ENCODE peak calls at places on chromosomes 2 and 18, in five cellular contexts. One of them, this sample, is unnamed.

GRCh38 chr18:49858309-49859005 is 45.1 kb upstream of the ACAA2 start:
- DNase-seq in H1: peak
- DNase-seq in neuronal stem cell: peak
- DNase-seq in H9: peak
- DNase-seq in trophoblast cell: peak
- DNase-seq in this sample: peak

GRCh38 chr2:198143793-198144192 is 339.4 kb downstream of the PLCL1 start:
- DNase-seq in H1: no peak
- DNase-seq in neuronal stem cell: no peak
- DNase-seq in H9: no peak
- DNase-seq in trophoblast cell: no peak
- DNase-seq in this sample: no peak

GRCh38 chr18:23825978-23826405 is 136.7 kb downstream of the LAMA3 start:
- DNase-seq in H1: no peak
- DNase-seq in H9: no peak
- DNase-seq in neuronal stem cell: no peak
- DNase-seq in trophoblast cell: peak
- DNase-seq in this sample: peak

GRCh38 chr2:181680055-181680936 is at the start of gene NEUROD1:
- DNase-seq in H1: peak
- DNase-seq in trophoblast cell: no peak
- DNase-seq in neuronal stem cell: no peak
- DNase-seq in H9: peak
- DNase-seq in this sample: no peak

GRCh38 chr18:23237524-23238151 is 102.4 kb downstream of the CABLES1 start:
- DNase-seq in H1: no peak
- DNase-seq in H9: peak
- DNase-seq in trophoblast cell: peak
- DNase-seq in neuronal stem cell: no peak
- DNase-seq in this sample: peak

GRCh38 chr2:47239119-47239969 is 84.2 kb upstream of the STPG4 start:
- DNase-seq in trophoblast cell: no peak
- DNase-seq in H1: no peak
- DNase-seq in neuronal stem cell: no peak
- DNase-seq in H9: no peak
- DNase-seq in this sample: no peak

GRCh38 chr2:10486601-10487079 is 38.5 kb upstream of the ODC1 start:
- DNase-seq in trophoblast cell: no peak
- DNase-seq in H9: no peak
- DNase-seq in H1: peak
- DNase-seq in neuronal stem cell: no peak
- DNase-seq in this sample: no peak

GRCh38 chr2:106269591-106270291 is 75.6 kb upstream of the UXS1 start:
- DNase-seq in trophoblast cell: peak
- DNase-seq in neuronal stem cell: no peak
- DNase-seq in H9: no peak
- DNase-seq in H1: peak
- DNase-seq in this sample: no peak

GRCh38 chr2:112198780-112199179 is 56.1 kb downstream of the ZC3H8 start:
- DNase-seq in H9: no peak
- DNase-seq in trophoblast cell: no peak
- DNase-seq in H1: no peak
- DNase-seq in neuronal stem cell: no peak
- DNase-seq in this sample: no peak

GRCh38 chr2:227477291-227477690 is 5.3 kb downstream of the AGFG1 start:
- DNase-seq in H9: no peak
- DNase-seq in trophoblast cell: no peak
- DNase-seq in H1: no peak
- DNase-seq in neuronal stem cell: no peak
- DNase-seq in this sample: peak

DNA sequence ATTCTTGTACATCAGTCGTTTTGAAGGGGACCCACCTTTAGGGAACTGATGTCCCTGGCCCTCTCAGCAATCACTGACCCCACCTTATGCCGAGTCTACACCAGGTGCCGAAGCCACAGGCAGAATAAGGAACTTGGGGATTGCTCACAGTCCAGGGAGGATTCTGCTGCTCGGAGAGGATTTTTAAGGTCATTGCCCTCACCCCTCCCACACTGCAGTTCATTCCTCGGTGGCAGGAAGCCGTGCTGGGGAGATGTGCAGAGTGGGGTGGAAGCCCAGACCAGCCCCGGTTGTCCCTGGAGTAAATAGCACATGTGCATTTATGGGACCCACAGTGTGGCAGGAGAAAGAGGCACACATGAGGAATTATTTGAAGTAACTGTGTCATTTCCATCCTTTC is 50.4 kb downstream of the PLB1 start:
- DNase-seq in neuronal stem cell: no peak
- DNase-seq in H9: no peak
- DNase-seq in trophoblast cell: no peak
- DNase-seq in H1: no peak
- DNase-seq in this sample: no peak
- H2BK12ac ChIP-seq in neuronal stem cell: no peak
- H2BK12ac ChIP-seq in H9: no peak
- H2BK12ac ChIP-seq in trophoblast cell: no peak
- H2BK12ac ChIP-seq in H1: no peak
- H2BK12ac ChIP-seq in this sample: no peak

GRCh38 chr2:206083602-206084467 is 2.1 kb downstream of the INO80D start:
- DNase-seq in trophoblast cell: no peak
- DNase-seq in neuronal stem cell: no peak
- DNase-seq in H1: peak
- DNase-seq in H9: peak
- DNase-seq in this sample: peak
- H3K4ac ChIP-seq in trophoblast cell: peak
- H3K4ac ChIP-seq in neuronal stem cell: no peak
- H3K4ac ChIP-seq in H1: no peak
- H3K4ac ChIP-seq in H9: no peak
- H3K4ac ChIP-seq in this sample: no peak

DNA sequence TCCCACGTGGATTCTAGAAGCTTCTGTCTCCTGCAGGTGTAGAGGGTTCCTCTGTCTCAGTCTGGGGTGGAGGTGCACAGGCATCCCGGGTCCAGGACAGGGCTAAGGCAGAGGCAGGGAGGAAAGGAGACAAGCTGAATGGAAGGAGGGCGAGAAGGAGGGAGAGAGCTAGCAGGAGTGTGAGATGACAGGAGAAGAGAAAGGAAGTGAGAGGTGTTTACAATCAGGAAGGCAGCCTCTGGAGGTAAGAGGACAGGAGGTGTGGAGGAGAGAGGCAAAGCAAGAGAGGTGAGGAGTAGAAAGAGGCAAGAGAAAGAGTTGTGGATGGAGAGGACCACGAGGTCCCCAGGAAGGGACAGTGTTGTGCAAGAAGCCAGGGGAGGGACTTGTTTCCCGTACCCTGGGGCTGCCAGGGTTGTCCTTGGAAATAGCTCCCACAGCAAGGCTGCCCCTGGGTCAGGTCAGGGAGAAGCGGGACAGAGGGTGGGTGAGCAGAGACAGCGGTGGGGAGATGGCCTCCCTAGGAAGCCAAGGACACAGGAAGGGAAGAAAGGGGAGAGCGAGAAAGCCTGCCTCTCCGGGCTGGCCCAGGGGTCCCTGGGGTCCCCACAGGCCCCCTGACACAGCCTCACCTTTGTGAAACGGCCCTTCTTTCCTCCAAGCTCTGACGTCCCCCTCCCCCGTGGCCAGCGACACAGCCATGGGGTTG is 136.9 kb downstream of the CYP26B1 start:
- DNase-seq in neuronal stem cell: no peak
- DNase-seq in trophoblast cell: no peak
- DNase-seq in H1: peak
- DNase-seq in H9: peak
- DNase-seq in this sample: no peak
- H2BK12ac ChIP-seq in neuronal stem cell: no peak
- H2BK12ac ChIP-seq in trophoblast cell: no peak
- H2BK12ac ChIP-seq in H1: peak
- H2BK12ac ChIP-seq in H9: no peak
- H2BK12ac ChIP-seq in this sample: no peak

GRCh38 chr2:26897807-26898479 is 50.0 kb downstream of the DPYSL5 start:
- DNase-seq in neuronal stem cell: no peak
- DNase-seq in H1: no peak
- DNase-seq in H9: no peak
- DNase-seq in trophoblast cell: no peak
- DNase-seq in this sample: no peak
- H3K4ac ChIP-seq in neuronal stem cell: no peak
- H3K4ac ChIP-seq in H1: no peak
- H3K4ac ChIP-seq in H9: no peak
- H3K4ac ChIP-seq in trophoblast cell: no peak
- H3K4ac ChIP-seq in this sample: no peak

DNA sequence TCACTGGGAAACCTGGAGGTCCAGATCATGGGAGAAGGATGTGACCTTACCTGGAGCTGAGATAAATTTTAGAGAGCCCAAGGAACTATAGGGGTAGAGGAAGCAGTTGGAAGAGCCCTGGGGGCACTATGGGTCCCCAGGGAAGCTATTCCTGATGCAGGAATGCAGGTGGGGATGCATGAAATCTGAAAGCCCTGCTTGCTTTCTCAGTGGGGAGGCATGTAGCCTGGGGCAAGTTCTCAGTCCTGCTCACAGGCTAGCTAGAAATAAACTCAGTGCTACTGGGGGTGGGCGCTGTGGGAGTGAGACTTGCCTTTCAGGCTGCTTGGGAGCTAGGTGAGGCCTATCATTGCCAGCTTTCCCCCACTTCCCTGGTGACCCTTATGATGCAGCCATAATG is 499.7 kb downstream of the PTH2R start:
- DNase-seq in H1: no peak
- DNase-seq in neuronal stem cell: no peak
- DNase-seq in H9: peak
- DNase-seq in trophoblast cell: peak
- DNase-seq in this sample: no peak
- H2BK12ac ChIP-seq in H1: no peak
- H2BK12ac ChIP-seq in neuronal stem cell: no peak
- H2BK12ac ChIP-seq in H9: no peak
- H2BK12ac ChIP-seq in trophoblast cell: no peak
- H2BK12ac ChIP-seq in this sample: no peak

DNA sequence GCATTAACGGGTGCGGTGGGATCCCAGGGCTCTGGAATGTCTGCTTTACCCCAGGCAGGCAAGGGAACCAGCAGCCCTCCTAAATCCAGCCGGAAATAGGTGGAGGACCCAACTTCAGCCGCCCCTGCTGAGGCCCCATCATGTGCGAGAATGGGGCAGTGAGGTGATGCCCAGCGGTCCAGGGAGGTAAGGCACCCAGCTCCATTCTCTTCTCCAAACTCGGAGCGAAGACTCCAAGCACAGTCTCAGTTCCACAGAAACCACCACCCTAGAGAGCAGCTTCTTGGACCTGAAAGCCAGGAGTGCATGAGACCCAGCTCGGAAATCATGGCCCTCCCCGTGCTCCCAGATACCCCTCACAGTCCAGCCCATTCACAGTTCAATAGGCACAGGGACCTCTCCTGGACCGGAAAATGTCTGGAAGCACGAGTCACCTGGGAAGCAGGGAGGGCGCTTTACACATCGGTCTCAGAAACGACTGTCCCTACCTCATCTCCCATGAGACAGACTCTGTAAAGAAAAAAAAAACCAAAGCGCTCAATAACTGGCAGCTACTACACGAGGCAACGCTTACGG is 2.1 kb downstream of the SDC1 start:
- DNase-seq in trophoblast cell: no peak
- DNase-seq in H1: no peak
- DNase-seq in H9: no peak
- DNase-seq in neuronal stem cell: no peak
- DNase-seq in this sample: no peak
- H3K4ac ChIP-seq in trophoblast cell: no peak
- H3K4ac ChIP-seq in H1: no peak
- H3K4ac ChIP-seq in H9: no peak
- H3K4ac ChIP-seq in neuronal stem cell: no peak
- H3K4ac ChIP-seq in this sample: peak

This sample was measured in mesenchymal stem cell.